ENCODE peak calls at places on chromosomes 12 and 14, in eight cellular contexts. One of them, this sample, is unnamed.

GRCh38 chr14:85528080-85528881 is 1.7 kb upstream of the FLRT2 start:
- DNase-seq in sciatic nerve: no peak
- DNase-seq in dorsolateral prefrontal cortex: peak
- DNase-seq in HepG2: peak
- DNase-seq in stimulated activated CD8-positive, alpha-beta memory T cell treated with anti-CD3 and anti-CD28 coated beads, Interleukin-4, amount 100 ng/mL, for 24 hours: no peak
- DNase-seq in fibroblast of pulmonary artery: peak
- DNase-seq in activated CD4-positive, alpha-beta T cell treated with anti-CD3 and anti-CD28 coated beads, Interleukin-2, amount 50 U/mL, for 1 hour: no peak
- DNase-seq in fibroblast of the aortic adventitia: peak
- DNase-seq in this sample: no peak

GRCh38 chr14:85574849-85575616 is 45.1 kb downstream of the FLRT2 start:
- DNase-seq in sciatic nerve: no peak
- DNase-seq in dorsolateral prefrontal cortex: no peak
- DNase-seq in HepG2: no peak
- DNase-seq in stimulated activated CD8-positive, alpha-beta memory T cell treated with anti-CD3 and anti-CD28 coated beads, Interleukin-4, amount 100 ng/mL, for 24 hours: no peak
- DNase-seq in fibroblast of pulmonary artery: no peak
- DNase-seq in activated CD4-positive, alpha-beta T cell treated with anti-CD3 and anti-CD28 coated beads, Interleukin-2, amount 50 U/mL, for 1 hour: no peak
- DNase-seq in fibroblast of the aortic adventitia: no peak
- DNase-seq in this sample: no peak

GRCh38 chr12:130970908-130971233 is 17.2 kb downstream of the ADGRD1 start:
- DNase-seq in sciatic nerve: peak
- DNase-seq in dorsolateral prefrontal cortex: no peak
- DNase-seq in HepG2: no peak
- DNase-seq in stimulated activated CD8-positive, alpha-beta memory T cell treated with anti-CD3 and anti-CD28 coated beads, Interleukin-4, amount 100 ng/mL, for 24 hours: no peak
- DNase-seq in fibroblast of pulmonary artery: no peak
- DNase-seq in activated CD4-positive, alpha-beta T cell treated with anti-CD3 and anti-CD28 coated beads, Interleukin-2, amount 50 U/mL, for 1 hour: no peak
- DNase-seq in fibroblast of the aortic adventitia: no peak
- DNase-seq in this sample: no peak

GRCh38 chr14:67541448-67542387 is 8.6 kb downstream of the PLEKHH1 start:
- DNase-seq in sciatic nerve: no peak
- DNase-seq in dorsolateral prefrontal cortex: peak
- DNase-seq in HepG2: no peak
- DNase-seq in stimulated activated CD8-positive, alpha-beta memory T cell treated with anti-CD3 and anti-CD28 coated beads, Interleukin-4, amount 100 ng/mL, for 24 hours: no peak
- DNase-seq in fibroblast of pulmonary artery: no peak
- DNase-seq in activated CD4-positive, alpha-beta T cell treated with anti-CD3 and anti-CD28 coated beads, Interleukin-2, amount 50 U/mL, for 1 hour: no peak
- DNase-seq in fibroblast of the aortic adventitia: no peak
- DNase-seq in this sample: no peak

GRCh38 chr12:116368196-116369194 is 91.0 kb upstream of the MED13L start:
- DNase-seq in sciatic nerve: no peak
- DNase-seq in dorsolateral prefrontal cortex: no peak
- DNase-seq in HepG2: no peak
- DNase-seq in stimulated activated CD8-positive, alpha-beta memory T cell treated with anti-CD3 and anti-CD28 coated beads, Interleukin-4, amount 100 ng/mL, for 24 hours: no peak
- DNase-seq in fibroblast of pulmonary artery: no peak
- DNase-seq in activated CD4-positive, alpha-beta T cell treated with anti-CD3 and anti-CD28 coated beads, Interleukin-2, amount 50 U/mL, for 1 hour: no peak
- DNase-seq in fibroblast of the aortic adventitia: no peak
- DNase-seq in this sample: no peak

GRCh38 chr12:50562485-50563433 is 58.0 kb downstream of the DIP2B start:
- DNase-seq in sciatic nerve: no peak
- DNase-seq in dorsolateral prefrontal cortex: no peak
- DNase-seq in HepG2: no peak
- DNase-seq in stimulated activated CD8-positive, alpha-beta memory T cell treated with anti-CD3 and anti-CD28 coated beads, Interleukin-4, amount 100 ng/mL, for 24 hours: no peak
- DNase-seq in fibroblast of pulmonary artery: no peak
- DNase-seq in activated CD4-positive, alpha-beta T cell treated with anti-CD3 and anti-CD28 coated beads, Interleukin-2, amount 50 U/mL, for 1 hour: no peak
- DNase-seq in fibroblast of the aortic adventitia: no peak
- DNase-seq in this sample: no peak

GRCh38 chr12:100955139-100955538 is 160.6 kb downstream of the ANO4 start:
- DNase-seq in sciatic nerve: no peak
- DNase-seq in dorsolateral prefrontal cortex: no peak
- DNase-seq in HepG2: peak
- DNase-seq in stimulated activated CD8-positive, alpha-beta memory T cell treated with anti-CD3 and anti-CD28 coated beads, Interleukin-4, amount 100 ng/mL, for 24 hours: no peak
- DNase-seq in fibroblast of pulmonary artery: peak
- DNase-seq in activated CD4-positive, alpha-beta T cell treated with anti-CD3 and anti-CD28 coated beads, Interleukin-2, amount 50 U/mL, for 1 hour: no peak
- DNase-seq in fibroblast of the aortic adventitia: peak
- DNase-seq in this sample: no peak

GRCh38 chr12:124036117-124037109 is 63.4 kb downstream of the ZNF664 start:
- DNase-seq in sciatic nerve: peak
- DNase-seq in dorsolateral prefrontal cortex: peak
- DNase-seq in HepG2: peak
- DNase-seq in stimulated activated CD8-positive, alpha-beta memory T cell treated with anti-CD3 and anti-CD28 coated beads, Interleukin-4, amount 100 ng/mL, for 24 hours: peak
- DNase-seq in fibroblast of pulmonary artery: peak
- DNase-seq in activated CD4-positive, alpha-beta T cell treated with anti-CD3 and anti-CD28 coated beads, Interleukin-2, amount 50 U/mL, for 1 hour: peak
- DNase-seq in fibroblast of the aortic adventitia: peak
- DNase-seq in this sample: peak

GRCh38 chr14:104322531-104323466 is 184.4 kb downstream of the KIF26A start:
- DNase-seq in sciatic nerve: peak
- DNase-seq in dorsolateral prefrontal cortex: no peak
- DNase-seq in HepG2: no peak
- DNase-seq in stimulated activated CD8-positive, alpha-beta memory T cell treated with anti-CD3 and anti-CD28 coated beads, Interleukin-4, amount 100 ng/mL, for 24 hours: no peak
- DNase-seq in fibroblast of pulmonary artery: no peak
- DNase-seq in activated CD4-positive, alpha-beta T cell treated with anti-CD3 and anti-CD28 coated beads, Interleukin-2, amount 50 U/mL, for 1 hour: no peak
- DNase-seq in fibroblast of the aortic adventitia: no peak
- DNase-seq in this sample: no peak

GRCh38 chr12:56785141-56785865 is 22.2 kb downstream of the HSD17B6 start:
- DNase-seq in sciatic nerve: no peak
- DNase-seq in dorsolateral prefrontal cortex: no peak
- DNase-seq in HepG2: no peak
- DNase-seq in stimulated activated CD8-positive, alpha-beta memory T cell treated with anti-CD3 and anti-CD28 coated beads, Interleukin-4, amount 100 ng/mL, for 24 hours: no peak
- DNase-seq in fibroblast of pulmonary artery: no peak
- DNase-seq in activated CD4-positive, alpha-beta T cell treated with anti-CD3 and anti-CD28 coated beads, Interleukin-2, amount 50 U/mL, for 1 hour: no peak
- DNase-seq in fibroblast of the aortic adventitia: no peak
- DNase-seq in this sample: no peak

GRCh38 chr12:102740157-102741032 is 176.6 kb downstream of the PAH start:
- DNase-seq in sciatic nerve: no peak
- DNase-seq in dorsolateral prefrontal cortex: no peak
- DNase-seq in HepG2: peak
- DNase-seq in stimulated activated CD8-positive, alpha-beta memory T cell treated with anti-CD3 and anti-CD28 coated beads, Interleukin-4, amount 100 ng/mL, for 24 hours: no peak
- DNase-seq in fibroblast of pulmonary artery: peak
- DNase-seq in activated CD4-positive, alpha-beta T cell treated with anti-CD3 and anti-CD28 coated beads, Interleukin-2, amount 50 U/mL, for 1 hour: no peak
- DNase-seq in fibroblast of the aortic adventitia: peak
- DNase-seq in this sample: no peak

GRCh38 chr14:32623300-32624093 is 294.4 kb downstream of the AKAP6 start:
- DNase-seq in sciatic nerve: no peak
- DNase-seq in dorsolateral prefrontal cortex: no peak
- DNase-seq in HepG2: no peak
- DNase-seq in stimulated activated CD8-positive, alpha-beta memory T cell treated with anti-CD3 and anti-CD28 coated beads, Interleukin-4, amount 100 ng/mL, for 24 hours: no peak
- DNase-seq in fibroblast of pulmonary artery: peak
- DNase-seq in activated CD4-positive, alpha-beta T cell treated with anti-CD3 and anti-CD28 coated beads, Interleukin-2, amount 50 U/mL, for 1 hour: no peak
- DNase-seq in fibroblast of the aortic adventitia: peak
- DNase-seq in this sample: no peak

GRCh38 chr12:13288501-13288900 is 92.0 kb downstream of the EMP1 start:
- DNase-seq in sciatic nerve: no peak
- DNase-seq in dorsolateral prefrontal cortex: no peak
- DNase-seq in HepG2: no peak
- DNase-seq in stimulated activated CD8-positive, alpha-beta memory T cell treated with anti-CD3 and anti-CD28 coated beads, Interleukin-4, amount 100 ng/mL, for 24 hours: no peak
- DNase-seq in fibroblast of pulmonary artery: peak
- DNase-seq in activated CD4-positive, alpha-beta T cell treated with anti-CD3 and anti-CD28 coated beads, Interleukin-2, amount 50 U/mL, for 1 hour: no peak
- DNase-seq in fibroblast of the aortic adventitia: peak
- DNase-seq in this sample: no peak

GRCh38 chr14:88281447-88281846 is 41.6 kb downstream of the KCNK10 start:
- DNase-seq in sciatic nerve: no peak
- DNase-seq in dorsolateral prefrontal cortex: no peak
- DNase-seq in HepG2: no peak
- DNase-seq in stimulated activated CD8-positive, alpha-beta memory T cell treated with anti-CD3 and anti-CD28 coated beads, Interleukin-4, amount 100 ng/mL, for 24 hours: no peak
- DNase-seq in fibroblast of pulmonary artery: no peak
- DNase-seq in activated CD4-positive, alpha-beta T cell treated with anti-CD3 and anti-CD28 coated beads, Interleukin-2, amount 50 U/mL, for 1 hour: no peak
- DNase-seq in fibroblast of the aortic adventitia: peak
- DNase-seq in this sample: no peak

GRCh38 chr12:53378705-53379388 is 1.1 kb upstream of the SP1 start:
- DNase-seq in sciatic nerve: no peak
- DNase-seq in dorsolateral prefrontal cortex: no peak
- DNase-seq in HepG2: no peak
- DNase-seq in stimulated activated CD8-positive, alpha-beta memory T cell treated with anti-CD3 and anti-CD28 coated beads, Interleukin-4, amount 100 ng/mL, for 24 hours: no peak
- DNase-seq in fibroblast of pulmonary artery: no peak
- DNase-seq in activated CD4-positive, alpha-beta T cell treated with anti-CD3 and anti-CD28 coated beads, Interleukin-2, amount 50 U/mL, for 1 hour: no peak
- DNase-seq in fibroblast of the aortic adventitia: no peak
- DNase-seq in this sample: no peak

GRCh38 chr12:82554529-82554928 is 132.2 kb upstream of the TMTC2 start:
- DNase-seq in sciatic nerve: no peak
- DNase-seq in dorsolateral prefrontal cortex: no peak
- DNase-seq in HepG2: no peak
- DNase-seq in stimulated activated CD8-positive, alpha-beta memory T cell treated with anti-CD3 and anti-CD28 coated beads, Interleukin-4, amount 100 ng/mL, for 24 hours: no peak
- DNase-seq in fibroblast of pulmonary artery: peak
- DNase-seq in activated CD4-positive, alpha-beta T cell treated with anti-CD3 and anti-CD28 coated beads, Interleukin-2, amount 50 U/mL, for 1 hour: no peak
- DNase-seq in fibroblast of the aortic adventitia: no peak
- DNase-seq in this sample: no peak

GRCh38 chr12:51869490-51869865 is 18.4 kb upstream of the ANKRD33 start:
- DNase-seq in sciatic nerve: peak
- DNase-seq in dorsolateral prefrontal cortex: no peak
- DNase-seq in HepG2: no peak
- DNase-seq in stimulated activated CD8-positive, alpha-beta memory T cell treated with anti-CD3 and anti-CD28 coated beads, Interleukin-4, amount 100 ng/mL, for 24 hours: no peak
- DNase-seq in fibroblast of pulmonary artery: no peak
- DNase-seq in activated CD4-positive, alpha-beta T cell treated with anti-CD3 and anti-CD28 coated beads, Interleukin-2, amount 50 U/mL, for 1 hour: no peak
- DNase-seq in fibroblast of the aortic adventitia: no peak
- DNase-seq in this sample: no peak

GRCh38 chr12:15146585-15146984 is 74.6 kb downstream of the RERG start:
- DNase-seq in sciatic nerve: no peak
- DNase-seq in dorsolateral prefrontal cortex: no peak
- DNase-seq in HepG2: no peak
- DNase-seq in stimulated activated CD8-positive, alpha-beta memory T cell treated with anti-CD3 and anti-CD28 coated beads, Interleukin-4, amount 100 ng/mL, for 24 hours: no peak
- DNase-seq in fibroblast of pulmonary artery: peak
- DNase-seq in activated CD4-positive, alpha-beta T cell treated with anti-CD3 and anti-CD28 coated beads, Interleukin-2, amount 50 U/mL, for 1 hour: no peak
- DNase-seq in fibroblast of the aortic adventitia: no peak
- DNase-seq in this sample: no peak

GRCh38 chr14:25862068-25862467 is 735.8 kb downstream of the NOVA1 start:
- DNase-seq in sciatic nerve: no peak
- DNase-seq in dorsolateral prefrontal cortex: no peak
- DNase-seq in HepG2: no peak
- DNase-seq in stimulated activated CD8-positive, alpha-beta memory T cell treated with anti-CD3 and anti-CD28 coated beads, Interleukin-4, amount 100 ng/mL, for 24 hours: no peak
- DNase-seq in fibroblast of pulmonary artery: no peak
- DNase-seq in activated CD4-positive, alpha-beta T cell treated with anti-CD3 and anti-CD28 coated beads, Interleukin-2, amount 50 U/mL, for 1 hour: no peak
- DNase-seq in fibroblast of the aortic adventitia: no peak
- DNase-seq in this sample: no peak

GRCh38 chr14:27205036-27205435 is 607.2 kb upstream of the NOVA1 start:
- DNase-seq in sciatic nerve: no peak
- DNase-seq in dorsolateral prefrontal cortex: no peak
- DNase-seq in HepG2: no peak
- DNase-seq in stimulated activated CD8-positive, alpha-beta memory T cell treated with anti-CD3 and anti-CD28 coated beads, Interleukin-4, amount 100 ng/mL, for 24 hours: no peak
- DNase-seq in fibroblast of pulmonary artery: no peak
- DNase-seq in activated CD4-positive, alpha-beta T cell treated with anti-CD3 and anti-CD28 coated beads, Interleukin-2, amount 50 U/mL, for 1 hour: no peak
- DNase-seq in fibroblast of the aortic adventitia: no peak
- DNase-seq in this sample: no peak

GRCh38 chr12:93591137-93591868 is 18.8 kb downstream of the SOCS2 start:
- DNase-seq in sciatic nerve: peak
- DNase-seq in dorsolateral prefrontal cortex: peak
- DNase-seq in HepG2: no peak
- DNase-seq in stimulated activated CD8-positive, alpha-beta memory T cell treated with anti-CD3 and anti-CD28 coated beads, Interleukin-4, amount 100 ng/mL, for 24 hours: no peak
- DNase-seq in fibroblast of pulmonary artery: peak
- DNase-seq in activated CD4-positive, alpha-beta T cell treated with anti-CD3 and anti-CD28 coated beads, Interleukin-2, amount 50 U/mL, for 1 hour: peak
- DNase-seq in fibroblast of the aortic adventitia: peak
- DNase-seq in this sample: peak

GRCh38 chr14:100589760-100590469 is 2.7 kb upstream of the BEGAIN start:
- DNase-seq in sciatic nerve: peak
- DNase-seq in dorsolateral prefrontal cortex: peak
- DNase-seq in HepG2: no peak
- DNase-seq in stimulated activated CD8-positive, alpha-beta memory T cell treated with anti-CD3 and anti-CD28 coated beads, Interleukin-4, amount 100 ng/mL, for 24 hours: no peak
- DNase-seq in fibroblast of pulmonary artery: no peak
- DNase-seq in activated CD4-positive, alpha-beta T cell treated with anti-CD3 and anti-CD28 coated beads, Interleukin-2, amount 50 U/mL, for 1 hour: no peak
- DNase-seq in fibroblast of the aortic adventitia: no peak
- DNase-seq in this sample: no peak

GRCh38 chr14:66233571-66233970 is 252.6 kb upstream of the CCDC196 start:
- DNase-seq in sciatic nerve: no peak
- DNase-seq in dorsolateral prefrontal cortex: no peak
- DNase-seq in HepG2: no peak
- DNase-seq in stimulated activated CD8-positive, alpha-beta memory T cell treated with anti-CD3 and anti-CD28 coated beads, Interleukin-4, amount 100 ng/mL, for 24 hours: no peak
- DNase-seq in fibroblast of pulmonary artery: no peak
- DNase-seq in activated CD4-positive, alpha-beta T cell treated with anti-CD3 and anti-CD28 coated beads, Interleukin-2, amount 50 U/mL, for 1 hour: no peak
- DNase-seq in fibroblast of the aortic adventitia: no peak
- DNase-seq in this sample: no peak

GRCh38 chr14:30180219-30180618 is 252.6 kb upstream of the PRKD1 start:
- DNase-seq in sciatic nerve: no peak
- DNase-seq in dorsolateral prefrontal cortex: no peak
- DNase-seq in HepG2: no peak
- DNase-seq in stimulated activated CD8-positive, alpha-beta memory T cell treated with anti-CD3 and anti-CD28 coated beads, Interleukin-4, amount 100 ng/mL, for 24 hours: no peak
- DNase-seq in fibroblast of pulmonary artery: peak
- DNase-seq in activated CD4-positive, alpha-beta T cell treated with anti-CD3 and anti-CD28 coated beads, Interleukin-2, amount 50 U/mL, for 1 hour: no peak
- DNase-seq in fibroblast of the aortic adventitia: peak
- DNase-seq in this sample: no peak

GRCh38 chr12:85920324-85920947 is 46.3 kb downstream of the NTS start:
- DNase-seq in sciatic nerve: no peak
- DNase-seq in dorsolateral prefrontal cortex: no peak
- DNase-seq in HepG2: peak
- DNase-seq in stimulated activated CD8-positive, alpha-beta memory T cell treated with anti-CD3 and anti-CD28 coated beads, Interleukin-4, amount 100 ng/mL, for 24 hours: no peak
- DNase-seq in fibroblast of pulmonary artery: peak
- DNase-seq in activated CD4-positive, alpha-beta T cell treated with anti-CD3 and anti-CD28 coated beads, Interleukin-2, amount 50 U/mL, for 1 hour: no peak
- DNase-seq in fibroblast of the aortic adventitia: peak
- DNase-seq in this sample: no peak

GRCh38 chr12:19639781-19640180 is 200.5 kb downstream of the AEBP2 start:
- DNase-seq in sciatic nerve: no peak
- DNase-seq in dorsolateral prefrontal cortex: no peak
- DNase-seq in HepG2: no peak
- DNase-seq in stimulated activated CD8-positive, alpha-beta memory T cell treated with anti-CD3 and anti-CD28 coated beads, Interleukin-4, amount 100 ng/mL, for 24 hours: no peak
- DNase-seq in fibroblast of pulmonary artery: no peak
- DNase-seq in activated CD4-positive, alpha-beta T cell treated with anti-CD3 and anti-CD28 coated beads, Interleukin-2, amount 50 U/mL, for 1 hour: no peak
- DNase-seq in fibroblast of the aortic adventitia: no peak
- DNase-seq in this sample: no peak

GRCh38 chr14:100104523-100105300 is 39.5 kb downstream of the EVL start:
- DNase-seq in sciatic nerve: peak
- DNase-seq in dorsolateral prefrontal cortex: no peak
- DNase-seq in HepG2: no peak
- DNase-seq in stimulated activated CD8-positive, alpha-beta memory T cell treated with anti-CD3 and anti-CD28 coated beads, Interleukin-4, amount 100 ng/mL, for 24 hours: no peak
- DNase-seq in fibroblast of pulmonary artery: peak
- DNase-seq in activated CD4-positive, alpha-beta T cell treated with anti-CD3 and anti-CD28 coated beads, Interleukin-2, amount 50 U/mL, for 1 hour: no peak
- DNase-seq in fibroblast of the aortic adventitia: peak
- DNase-seq in this sample: no peak

GRCh38 chr14:22520235-22520634 is 68.8 kb downstream of the DAD1 start:
- DNase-seq in sciatic nerve: no peak
- DNase-seq in dorsolateral prefrontal cortex: no peak
- DNase-seq in HepG2: no peak
- DNase-seq in stimulated activated CD8-positive, alpha-beta memory T cell treated with anti-CD3 and anti-CD28 coated beads, Interleukin-4, amount 100 ng/mL, for 24 hours: no peak
- DNase-seq in fibroblast of pulmonary artery: peak
- DNase-seq in activated CD4-positive, alpha-beta T cell treated with anti-CD3 and anti-CD28 coated beads, Interleukin-2, amount 50 U/mL, for 1 hour: no peak
- DNase-seq in fibroblast of the aortic adventitia: peak
- DNase-seq in this sample: no peak

GRCh38 chr14:49971156-49972141 is 78.6 kb downstream of the ARF6 start:
- DNase-seq in sciatic nerve: no peak
- DNase-seq in dorsolateral prefrontal cortex: no peak
- DNase-seq in HepG2: no peak
- DNase-seq in stimulated activated CD8-positive, alpha-beta memory T cell treated with anti-CD3 and anti-CD28 coated beads, Interleukin-4, amount 100 ng/mL, for 24 hours: no peak
- DNase-seq in fibroblast of pulmonary artery: peak
- DNase-seq in activated CD4-positive, alpha-beta T cell treated with anti-CD3 and anti-CD28 coated beads, Interleukin-2, amount 50 U/mL, for 1 hour: peak
- DNase-seq in fibroblast of the aortic adventitia: peak
- DNase-seq in this sample: peak

GRCh38 chr14:67425603-67426002 is 13.6 kb upstream of the PLEK2 start:
- DNase-seq in sciatic nerve: no peak
- DNase-seq in dorsolateral prefrontal cortex: no peak
- DNase-seq in HepG2: no peak
- DNase-seq in stimulated activated CD8-positive, alpha-beta memory T cell treated with anti-CD3 and anti-CD28 coated beads, Interleukin-4, amount 100 ng/mL, for 24 hours: no peak
- DNase-seq in fibroblast of pulmonary artery: no peak
- DNase-seq in activated CD4-positive, alpha-beta T cell treated with anti-CD3 and anti-CD28 coated beads, Interleukin-2, amount 50 U/mL, for 1 hour: no peak
- DNase-seq in fibroblast of the aortic adventitia: no peak
- DNase-seq in this sample: no peak